ENCODE peak calls at places on chromosomes 2 and 18, in eight cellular contexts. P is tibial nerve; K is CD4-positive, alpha-beta memory T cell; V is fibroblast of pulmonary artery; G is lower lobe of right lung; A is GM06990; T is HFF-Myc; N is Panc1. Y is an unnamed sample.

GRCh38 chr18:10320848-10321247 is 133.6 kb upstream of the APCDD1 start:
- DNase-seq in P (peak), K (no peak), V (peak), G (no peak), A (no peak), T (no peak), N (no peak), Y (no peak)

GRCh38 chr2:117850461-117850860 is 36.0 kb downstream of the DDX18 start:
- DNase-seq in P (no peak), K (no peak), V (no peak), G (no peak), A (no peak), T (no peak), N (no peak), Y (no peak)

GRCh38 chr2:62382757-62383156 is 123.2 kb downstream of the TMEM17 start:
- DNase-seq in P (no peak), K (no peak), V (peak), G (no peak), A (no peak), T (no peak), N (no peak), Y (no peak)

GRCh38 chr2:207805566-207806226 is 36.0 kb upstream of the FZD5 start:
- DNase-seq in P (no peak), K (no peak), V (no peak), G (no peak), A (no peak), T (no peak), N (no peak), Y (no peak)

GRCh38 chr2:118013221-118013723 is 598 bp downstream of the CCDC93 start:
- DNase-seq in P (no peak), K (peak), V (no peak), G (peak), A (peak), T (no peak), N (no peak), Y (no peak)

GRCh38 chr2:239120664-239121063 is 272.8 kb downstream of the TWIST2 start:
- DNase-seq in P (no peak), K (no peak), V (no peak), G (no peak), A (no peak), T (no peak), N (no peak), Y (no peak)

GRCh38 chr2:150066490-150066889 is 421.0 kb downstream of the RND3 start:
- DNase-seq in P (no peak), K (no peak), V (no peak), G (no peak), A (no peak), T (no peak), N (no peak), Y (no peak)

GRCh38 chr2:36626756-36627155 is 28.8 kb upstream of the FEZ2 start:
- DNase-seq in P (no peak), K (no peak), V (no peak), G (no peak), A (no peak), T (no peak), N (no peak), Y (no peak)

GRCh38 chr2:50484371-50484770 is 547.6 kb downstream of the NRXN1 start:
- DNase-seq in P (no peak), K (no peak), V (no peak), G (no peak), A (no peak), T (no peak), N (no peak), Y (no peak)

GRCh38 chr18:361100-361732 is 93.4 kb upstream of the THOC1 start:
- DNase-seq in P (no peak), K (no peak), V (no peak), G (no peak), A (no peak), T (no peak), N (no peak), Y (no peak)

GRCh38 chr18:59388180-59388579 is 29.1 kb upstream of the LMAN1 start:
- DNase-seq in P (no peak), K (no peak), V (no peak), G (no peak), A (no peak), T (no peak), N (no peak), Y (no peak)

GRCh38 chr2:117179405-117179804 is 635.1 kb upstream of the DDX18 start:
- DNase-seq in P (no peak), K (no peak), V (no peak), G (no peak), A (no peak), T (no peak), N (no peak), Y (no peak)

GRCh38 chr18:23227729-23228075 is 92.4 kb downstream of the CABLES1 start:
- DNase-seq in P (no peak), K (no peak), V (no peak), G (no peak), A (no peak), T (no peak), N (no peak), Y (no peak)

GRCh38 chr18:41391616-41392610 is 563.1 kb upstream of the PIK3C3 start:
- DNase-seq in P (no peak), K (no peak), V (peak), G (peak), A (peak), T (no peak), N (peak), Y (peak)

GRCh38 chr18:41395695-41396094 is 559.3 kb upstream of the PIK3C3 start:
- DNase-seq in P (no peak), K (no peak), V (peak), G (no peak), A (no peak), T (no peak), N (no peak), Y (peak)

DNA sequence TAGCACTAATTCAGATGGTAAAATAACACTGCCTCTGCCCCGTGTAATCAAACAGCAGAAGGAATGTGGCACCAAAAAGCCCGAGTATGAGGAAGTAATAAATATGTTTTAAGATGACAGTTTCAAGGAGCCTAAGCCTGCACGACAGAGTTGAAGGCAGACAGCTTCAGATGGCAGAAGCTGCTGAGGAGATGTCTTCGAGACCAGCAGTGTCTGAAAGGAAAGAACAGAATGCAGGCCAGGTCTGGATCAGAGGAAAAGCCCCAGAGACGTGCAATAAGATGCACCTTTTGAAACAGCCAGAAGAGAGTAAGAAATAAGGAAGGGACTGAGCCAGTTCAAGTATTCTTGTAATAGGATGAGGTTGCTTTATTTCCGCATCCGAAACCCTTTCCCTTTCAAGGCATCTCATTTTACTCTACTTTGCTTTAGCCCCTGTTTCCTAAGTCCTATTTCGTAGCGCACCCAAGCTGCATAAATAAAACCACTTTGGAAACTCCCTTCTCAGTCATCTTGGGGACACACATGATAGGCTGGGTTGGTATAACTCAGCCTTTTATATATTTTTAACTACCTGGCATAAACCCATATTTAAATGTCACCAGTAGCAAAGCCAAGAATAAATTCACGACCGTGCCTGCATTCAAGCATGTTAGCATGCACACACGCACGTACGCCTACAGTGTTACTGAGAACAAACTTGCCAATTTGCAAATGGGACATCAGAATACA is 564.9 kb upstream of the PIK3C3 start:
- DNase-seq in P (no peak), K (no peak), V (no peak), G (no peak), A (no peak), T (no peak), N (no peak), Y (no peak)
- H3K4me3 ChIP-seq in P (no peak), K (no peak), V (no peak), G (no peak), A (no peak), T (no peak), N (no peak), Y (no peak)

GRCh38 chr18:57211776-57212175 is 64.9 kb downstream of the BOD1L2 start:
- DNase-seq in P (no peak), K (no peak), V (no peak), G (no peak), A (no peak), T (no peak), N (no peak), Y (no peak)

GRCh38 chr18:57211412-57211750 is 64.5 kb downstream of the BOD1L2 start:
- DNase-seq in P (no peak), K (no peak), V (no peak), G (no peak), A (no peak), T (no peak), N (no peak), Y (no peak)

GRCh38 chr18:57210101-57210661 is 63.3 kb downstream of the BOD1L2 start:
- DNase-seq in P (peak), K (no peak), V (peak), G (no peak), A (peak), T (peak), N (peak), Y (no peak)

GRCh38 chr18:57209697-57210096 is 62.8 kb downstream of the BOD1L2 start:
- DNase-seq in P (no peak), K (no peak), V (no peak), G (no peak), A (peak), T (no peak), N (no peak), Y (peak)

GRCh38 chr18:57210711-57211411 is 64.0 kb downstream of the BOD1L2 start:
- DNase-seq in P (no peak), K (no peak), V (no peak), G (no peak), A (no peak), T (no peak), N (no peak), Y (no peak)
- H3K4me3 ChIP-seq in P (no peak), K (no peak), V (no peak), G (no peak), A (no peak), T (no peak), N (no peak), Y (no peak)

DNA sequence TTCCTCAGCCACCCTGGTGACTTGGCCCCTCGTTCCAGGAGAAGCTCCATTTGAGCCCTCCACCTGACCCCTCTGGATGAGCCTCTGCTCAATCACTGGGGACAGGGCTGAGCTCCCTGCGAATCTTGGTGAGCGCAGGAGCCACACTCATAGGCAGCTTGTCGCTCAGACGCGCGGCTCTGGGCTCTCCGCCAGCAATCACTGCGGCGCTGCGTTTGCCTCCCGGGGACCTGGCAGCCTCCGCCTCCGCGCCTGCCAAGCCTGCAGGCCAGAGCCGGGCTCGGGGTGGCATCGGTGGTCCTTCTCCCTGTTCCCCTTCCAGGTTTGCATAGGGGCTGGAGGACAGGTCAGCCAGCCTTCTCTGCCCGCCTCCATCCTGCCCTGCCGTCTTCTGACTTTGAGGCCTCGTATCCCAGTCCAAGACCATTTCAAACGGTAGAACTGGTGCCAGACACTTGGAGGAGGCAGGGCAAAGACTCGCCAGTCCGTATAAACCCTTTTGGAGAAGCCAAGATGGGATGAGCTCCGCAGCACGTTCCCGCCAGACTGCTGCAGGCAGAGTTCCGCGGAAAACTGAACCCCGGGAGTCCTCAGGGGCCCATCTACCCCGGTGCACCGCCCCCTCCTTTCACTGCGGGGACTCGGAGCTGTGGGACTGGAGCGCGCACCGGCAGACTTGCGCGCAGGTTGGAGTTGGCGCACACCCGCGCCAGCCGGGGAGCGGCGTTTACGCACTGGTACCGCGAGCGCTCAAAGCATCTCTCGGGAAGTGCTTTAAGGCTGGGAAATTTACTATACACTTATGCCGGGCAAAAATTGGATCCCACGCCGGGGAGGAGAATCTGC is 1.0 kb upstream of the TACR1 start:
- DNase-seq in P (no peak), K (no peak), V (peak), G (peak), A (peak), T (no peak), N (no peak), Y (no peak)
- H3K4me3 ChIP-seq in P (peak), K (no peak), V (peak), G (peak), A (no peak), T (peak), N (peak), Y (no peak)

GRCh38 chr2:156576005-156576404 is 139.8 kb downstream of the GPD2 start:
- DNase-seq in P (no peak), K (no peak), V (no peak), G (no peak), A (no peak), T (no peak), N (no peak), Y (no peak)

GRCh38 chr2:156573710-156574109 is 137.5 kb downstream of the GPD2 start:
- DNase-seq in P (no peak), K (no peak), V (no peak), G (no peak), A (peak), T (no peak), N (no peak), Y (no peak)

GRCh38 chr2:156574112-156574511 is 137.9 kb downstream of the GPD2 start:
- DNase-seq in P (no peak), K (no peak), V (no peak), G (no peak), A (no peak), T (no peak), N (no peak), Y (no peak)
- H3K4me3 ChIP-seq in P (no peak), K (no peak), V (no peak), G (no peak), A (no peak), T (no peak), N (no peak), Y (no peak)

GRCh38 chr2:112834379-112835014 is 2.1 kb downstream of the IL1B start:
- DNase-seq in P (no peak), K (no peak), V (peak), G (no peak), A (no peak), T (no peak), N (no peak), Y (peak)
- H3K4me3 ChIP-seq in P (no peak), K (no peak), V (peak), G (peak), A (no peak), T (no peak), N (no peak), Y (no peak)

GRCh38 chr2:201126308-201127127 is 10.6 kb downstream of the CFLAR start:
- DNase-seq in P (no peak), K (peak), V (peak), G (no peak), A (peak), T (no peak), N (no peak), Y (no peak)
- H3K4me3 ChIP-seq in P (peak), K (peak), V (peak), G (peak), A (peak), T (no peak), N (no peak), Y (peak)

GRCh38 chr2:47519147-47519537 is 116.2 kb downstream of the MSH2 start:
- DNase-seq in P (no peak), K (no peak), V (no peak), G (no peak), A (no peak), T (no peak), N (no peak), Y (no peak)

GRCh38 chr2:47519604-47520301 is 116.8 kb downstream of the MSH2 start:
- DNase-seq in P (no peak), K (no peak), V (no peak), G (no peak), A (no peak), T (no peak), N (no peak), Y (no peak)

GRCh38 chr2:47520302-47520630 is 117.3 kb downstream of the MSH2 start:
- DNase-seq in P (no peak), K (no peak), V (no peak), G (no peak), A (no peak), T (no peak), N (no peak), Y (no peak)

GRCh38 chr2:47521666-47522285 is 118.8 kb downstream of the MSH2 start:
- DNase-seq in P (no peak), K (no peak), V (no peak), G (no peak), A (no peak), T (no peak), N (no peak), Y (peak)

GRCh38 chr2:47520825-47521665 is 118.1 kb downstream of the MSH2 start:
- DNase-seq in P (no peak), K (peak), V (peak), G (peak), A (peak), T (no peak), N (no peak), Y (peak)
- H3K4me3 ChIP-seq in P (peak), K (peak), V (peak), G (peak), A (peak), T (peak), N (peak), Y (peak)

GRCh38 chr2:180145163-180145562 is 138.1 kb upstream of the CWC22 start:
- DNase-seq in P (no peak), K (no peak), V (no peak), G (no peak), A (no peak), T (no peak), N (no peak), Y (no peak)
- H3K4me3 ChIP-seq in P (no peak), K (no peak), V (no peak), G (no peak), A (no peak), T (no peak), N (no peak), Y (no peak)

GRCh38 chr2:88857274-88857741 is 165.8 kb downstream of the RPIA start:
- DNase-seq in P (no peak), K (no peak), V (no peak), G (no peak), A (no peak), T (no peak), N (no peak), Y (no peak)
- H3K4me3 ChIP-seq in P (no peak), K (no peak), V (no peak), G (no peak), A (peak), T (no peak), N (no peak), Y (no peak)

GRCh38 chr2:219521066-219521880 is 7.0 kb downstream of the ASIC4 start:
- DNase-seq in P (no peak), K (no peak), V (peak), G (no peak), A (no peak), T (no peak), N (no peak), Y (peak)
- H3K4me3 ChIP-seq in P (no peak), K (no peak), V (no peak), G (no peak), A (no peak), T (no peak), N (no peak), Y (no peak)